ENCODE peak calls at places on chromosomes 16 and 17, in ten cellular contexts. S is tibial artery; Q is HCT116; K is heart right ventricle; L is colonic mucosa; O is RWPE2; N is GM23248; J is prostate gland; F is GM23338; I is CD4-positive, alpha-beta memory T cell. Y is an unnamed sample.

GRCh38 chr17:44601574-44602372 is 44.5 kb downstream of the FZD2 start:
- DNase-seq in S (no peak), Q (no peak), K (no peak), L (no peak), O (no peak), N (peak), J (no peak), F (no peak), I (no peak), Y (no peak)

GRCh38 chr16:57260294-57260929 is 15.4 kb downstream of the ARL2BP start:
- DNase-seq in S (peak), Q (no peak), K (no peak), L (no peak), O (peak), N (peak), J (no peak), F (peak), I (no peak), Y (no peak)

GRCh38 chr16:10428433-10429168 is 42.7 kb downstream of the ATF7IP2 start:
- DNase-seq in S (no peak), Q (no peak), K (no peak), L (no peak), O (no peak), N (no peak), J (no peak), F (no peak), I (no peak), Y (no peak)

GRCh38 chr16:8675183-8676159 is 1.1 kb downstream of the ABAT start:
- DNase-seq in S (no peak), Q (no peak), K (no peak), L (no peak), O (no peak), N (peak), J (no peak), F (no peak), I (peak), Y (no peak)

GRCh38 chr16:86573215-86573614 is 5.1 kb upstream of the FOXL1 start:
- DNase-seq in S (no peak), Q (no peak), K (no peak), L (no peak), O (no peak), N (no peak), J (no peak), F (peak), I (no peak), Y (no peak)

GRCh38 chr17:74430706-74431567 is 951 bp upstream of the GPRC5C start:
- DNase-seq in S (peak), Q (peak), K (peak), L (peak), O (no peak), N (peak), J (peak), F (peak), I (no peak), Y (no peak)

GRCh38 chr17:37570527-37571093 is 38.6 kb downstream of the SYNRG start:
- DNase-seq in S (no peak), Q (peak), K (peak), L (peak), O (peak), N (peak), J (peak), F (peak), I (peak), Y (no peak)

GRCh38 chr16:1745181-1745899 is 26.0 kb downstream of the NME3 start:
- DNase-seq in S (no peak), Q (no peak), K (no peak), L (no peak), O (peak), N (peak), J (no peak), F (no peak), I (no peak), Y (no peak)

GRCh38 chr17:70105154-70105553 is 30.1 kb downstream of the KCNJ16 start:
- DNase-seq in S (no peak), Q (no peak), K (no peak), L (no peak), O (no peak), N (no peak), J (no peak), F (no peak), I (no peak), Y (no peak)
- H3K4me3 ChIP-seq in S (no peak), Q (no peak), K (no peak), L (no peak), O (no peak), N (no peak), J (no peak), F (no peak), I (no peak), Y (no peak)

GRCh38 chr16:72620348-72620747 is 427.6 kb downstream of the ZFHX3 start:
- DNase-seq in S (no peak), Q (no peak), K (no peak), L (no peak), O (no peak), N (no peak), J (no peak), F (no peak), I (no peak), Y (no peak)
- H3K4me3 ChIP-seq in S (no peak), Q (no peak), K (no peak), L (no peak), O (no peak), N (no peak), J (no peak), F (no peak), I (no peak), Y (no peak)

GRCh38 chr17:49969134-49969759 is at the start of gene DLX4:
- DNase-seq in S (no peak), Q (no peak), K (no peak), L (no peak), O (no peak), N (peak), J (no peak), F (peak), I (no peak), Y (no peak)
- H3K4me3 ChIP-seq in S (peak), Q (peak), K (peak), L (peak), O (peak), N (peak), J (peak), F (peak), I (peak), Y (peak)

GRCh38 chr17:40068917-40069750 is 6.4 kb downstream of the THRA start:
- DNase-seq in S (peak), Q (no peak), K (peak), L (peak), O (peak), N (peak), J (peak), F (peak), I (peak), Y (peak)
- H3K4me3 ChIP-seq in S (peak), Q (no peak), K (peak), L (peak), O (no peak), N (peak), J (peak), F (peak), I (peak), Y (peak)

GRCh38 chr17:42670925-42671657 is 5.7 kb downstream of the PLEKHH3 start:
- DNase-seq in S (no peak), Q (no peak), K (no peak), L (no peak), O (no peak), N (no peak), J (no peak), F (peak), I (no peak), Y (no peak)
- H3K4me3 ChIP-seq in S (no peak), Q (no peak), K (no peak), L (peak), O (no peak), N (no peak), J (no peak), F (peak), I (no peak), Y (no peak)

GRCh38 chr16:14248791-14249190 is 177.7 kb downstream of the MRTFB start:
- DNase-seq in S (no peak), Q (no peak), K (no peak), L (no peak), O (no peak), N (no peak), J (no peak), F (no peak), I (no peak), Y (no peak)

GRCh38 chr16:14252860-14253259 is 181.7 kb downstream of the MRTFB start:
- DNase-seq in S (no peak), Q (no peak), K (no peak), L (no peak), O (no peak), N (no peak), J (no peak), F (no peak), I (no peak), Y (no peak)

GRCh38 chr16:14249291-14250032 is 178.3 kb downstream of the MRTFB start:
- DNase-seq in S (no peak), Q (peak), K (no peak), L (peak), O (no peak), N (peak), J (no peak), F (peak), I (peak), Y (peak)

DNA sequence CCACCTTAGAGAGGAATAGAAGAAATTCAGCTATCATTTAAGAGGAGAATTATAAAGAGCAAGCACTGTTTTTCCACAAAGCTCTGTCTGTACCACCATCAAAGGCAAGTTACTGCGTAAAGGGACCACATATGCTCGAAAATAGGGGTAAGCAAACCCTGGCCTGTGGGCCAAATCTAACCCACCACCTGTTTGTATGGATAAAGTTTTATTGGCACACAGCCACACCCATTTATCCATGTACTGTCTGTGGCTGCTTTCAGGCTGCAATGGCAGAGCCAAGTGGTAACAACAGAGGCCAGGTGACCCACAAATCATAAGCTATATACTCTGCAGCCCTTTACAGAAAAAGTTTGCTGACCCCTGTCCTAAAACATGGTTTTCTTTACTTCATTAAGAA is 180.3 kb downstream of the MRTFB start:
- DNase-seq in S (no peak), Q (no peak), K (no peak), L (no peak), O (no peak), N (no peak), J (no peak), F (no peak), I (no peak), Y (no peak)
- H3K4me3 ChIP-seq in S (no peak), Q (no peak), K (no peak), L (no peak), O (no peak), N (no peak), J (no peak), F (no peak), I (no peak), Y (no peak)

DNA sequence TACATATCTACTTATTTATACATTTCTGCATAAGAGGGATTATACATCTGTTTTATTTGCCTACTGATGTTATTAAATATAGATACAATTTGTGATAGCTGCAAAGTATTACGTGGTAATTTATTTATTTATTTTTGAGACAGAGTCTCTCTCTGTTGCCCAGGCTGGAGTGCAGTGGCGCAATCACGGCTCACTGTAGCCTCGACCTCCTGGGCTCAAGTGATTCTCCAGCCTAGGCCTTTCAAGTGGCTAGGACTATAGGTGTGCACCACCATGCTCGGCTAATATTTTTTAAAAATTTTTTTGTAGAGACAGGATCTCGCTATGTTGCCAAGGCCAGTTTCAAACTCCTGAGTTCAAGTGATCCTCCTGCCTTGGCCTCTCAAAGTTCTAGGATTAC is 35.5 kb downstream of the NFAT5 start:
- DNase-seq in S (no peak), Q (no peak), K (no peak), L (no peak), O (no peak), N (no peak), J (no peak), F (no peak), I (no peak), Y (no peak)
- H3K4me3 ChIP-seq in S (no peak), Q (no peak), K (no peak), L (no peak), O (no peak), N (no peak), J (no peak), F (no peak), I (no peak), Y (no peak)

GRCh38 chr17:76479515-76480048 is 12.2 kb downstream of the AANAT start:
- DNase-seq in S (no peak), Q (no peak), K (no peak), L (no peak), O (no peak), N (no peak), J (no peak), F (no peak), I (no peak), Y (no peak)

GRCh38 chr17:76478097-76478496 is 10.7 kb downstream of the AANAT start:
- DNase-seq in S (no peak), Q (no peak), K (no peak), L (no peak), O (no peak), N (no peak), J (no peak), F (no peak), I (no peak), Y (no peak)

GRCh38 chr17:76478730-76479514 is 11.5 kb downstream of the AANAT start:
- DNase-seq in S (no peak), Q (no peak), K (no peak), L (no peak), O (no peak), N (no peak), J (no peak), F (no peak), I (no peak), Y (no peak)

GRCh38 chr17:76481091-76481655 is 13.8 kb downstream of the AANAT start:
- DNase-seq in S (no peak), Q (no peak), K (no peak), L (no peak), O (no peak), N (no peak), J (no peak), F (no peak), I (no peak), Y (peak)

GRCh38 chr17:76480676-76481075 is 13.3 kb downstream of the AANAT start:
- DNase-seq in S (no peak), Q (no peak), K (no peak), L (no peak), O (no peak), N (no peak), J (no peak), F (no peak), I (no peak), Y (no peak)
- H3K4me3 ChIP-seq in S (no peak), Q (no peak), K (no peak), L (no peak), O (no peak), N (no peak), J (no peak), F (no peak), I (no peak), Y (peak)

DNA sequence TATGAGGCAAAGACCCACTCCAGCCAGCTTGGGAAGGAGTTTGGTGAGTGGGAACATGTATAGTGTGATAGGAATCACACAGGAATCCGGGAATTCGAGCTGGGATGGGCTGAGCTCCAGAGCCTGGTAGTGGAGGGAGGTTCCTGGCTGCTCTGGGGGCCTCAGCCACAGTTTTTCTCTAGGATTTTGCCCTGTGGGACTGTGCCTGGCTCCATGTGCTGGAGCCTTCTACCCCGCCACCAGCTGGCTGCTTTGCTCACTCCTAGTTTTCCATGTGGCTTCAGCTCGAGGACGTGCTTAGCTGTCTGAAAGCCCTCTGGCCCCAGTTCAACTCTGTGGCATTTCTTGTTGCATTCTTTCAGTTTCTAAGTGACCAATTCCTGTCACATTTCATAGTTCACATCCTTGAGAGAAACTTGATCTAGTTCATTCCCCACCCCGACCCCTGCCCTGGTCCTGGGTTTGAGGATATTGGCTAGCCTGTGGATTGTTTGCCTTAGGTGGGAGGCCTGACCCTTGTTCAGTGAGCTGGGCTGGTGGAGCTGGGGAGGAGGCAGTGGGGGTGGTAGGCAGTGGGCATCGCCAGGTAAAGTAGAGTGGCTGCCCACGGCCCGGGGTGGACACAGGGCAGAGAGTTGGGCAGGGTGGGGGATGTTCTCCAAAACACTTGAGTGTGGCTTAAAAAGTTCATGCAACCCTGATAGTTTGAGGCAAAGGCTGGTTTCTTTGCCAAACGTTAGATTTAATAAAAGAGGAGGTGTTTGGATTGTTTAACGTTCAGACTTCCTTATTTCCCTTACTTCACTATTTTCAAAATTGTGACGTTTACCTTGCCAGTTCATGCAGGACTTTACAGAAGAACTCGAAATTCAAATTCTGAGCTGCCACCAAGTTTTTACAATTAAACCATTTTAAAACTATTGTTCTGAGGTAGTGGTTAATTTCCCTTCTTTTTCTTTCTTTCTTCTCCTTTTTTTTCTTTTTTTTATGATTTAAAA is 5.2 kb downstream of the SEC14L1 start:
- DNase-seq in S (peak), Q (no peak), K (peak), L (peak), O (no peak), N (peak), J (peak), F (peak), I (no peak), Y (peak)
- H3K4me3 ChIP-seq in S (peak), Q (no peak), K (peak), L (no peak), O (no peak), N (no peak), J (no peak), F (no peak), I (no peak), Y (peak)